ENCODE peak calls at places on chromosomes 13 and 19, in six cellular contexts. U is IMR-90, B is mesendoderm, Z is H1, D is H9, S is mesenchymal stem cell. Y is an unnamed sample.

GRCh38 chr13:79810671-79811070 is 329.7 kb downstream of the NDFIP2 start:
- DNase-seq in U (peak; percentile 58), Z (no peak), S (peak; percentile 30), D (no peak), B (peak; percentile 82), Y (no peak)

GRCh38 chr13:113642563-113642962 is 15.4 kb downstream of the ATP4B start:
- DNase-seq in S (no peak), U (no peak), Z (no peak), D (no peak), B (no peak), Y (no peak)

GRCh38 chr13:113768018-113768905 is 9.2 kb downstream of the TMEM255B start:
- DNase-seq in S (no peak), Z (no peak), U (no peak), B (no peak), D (no peak), Y (no peak)

GRCh38 chr19:38033658-38034150 is 126.7 kb downstream of the SIPA1L3 start:
- DNase-seq in Z (no peak), S (no peak), U (no peak), D (peak; percentile 62), B (peak; percentile 83), Y (no peak)

GRCh38 chr13:43014162-43014561 is 9.2 kb upstream of the DNAJC15 start:
- DNase-seq in U (no peak), D (no peak), S (no peak), B (no peak), Z (no peak), Y (no peak)

GRCh38 chr13:57716295-57716694 is 84.8 kb downstream of the PCDH17 start:
- DNase-seq in U (no peak), S (no peak), B (peak; percentile 65), D (peak; percentile 49), Z (no peak), Y (no peak)

GRCh38 chr19:50264483-50265186 is 61.2 kb downstream of the MYH14 start:
- DNase-seq in D (peak; percentile 60), B (peak; percentile 67), Z (no peak), S (no peak), U (no peak), Y (no peak)

GRCh38 chr19:1076951-1077350 is 10.0 kb downstream of the ARHGAP45 start:
- DNase-seq in D (no peak), S (no peak), U (no peak), Z (no peak), B (no peak), Y (no peak)

GRCh38 chr13:41588899-41589298 is 131.5 kb downstream of the RGCC start:
- DNase-seq in D (no peak), S (peak; percentile 93), Z (no peak), U (peak; percentile 97), B (peak; percentile 23), Y (no peak)

GRCh38 chr13:46535822-46536221 is 17.1 kb upstream of the LRCH1 start:
- DNase-seq in U (peak; percentile 10), B (no peak), S (no peak), D (no peak), Z (no peak), Y (no peak)

GRCh38 chr19:35381926-35382325 is 11.1 kb downstream of the GPR42 start:
- DNase-seq in U (no peak), D (no peak), S (no peak), B (no peak), Z (no peak), Y (no peak)

GRCh38 chr13:25771208-25771607 is 280.6 kb downstream of the SHISA2 start:
- DNase-seq in U (no peak), S (peak; percentile 43), Z (no peak), B (no peak), D (no peak), Y (no peak)

GRCh38 chr19:23436944-23437343 is 41.7 kb upstream of the ZNF91 start:
- DNase-seq in B (peak; percentile 54), U (no peak), D (peak; percentile 28), Z (peak; percentile 47), S (no peak), Y (no peak)

GRCh38 chr13:56201834-56202233 is 938.9 kb upstream of the PRR20A start:
- DNase-seq in Z (no peak), S (no peak), D (no peak), U (no peak), B (no peak), Y (no peak)

GRCh38 chr13:40764587-40765403 is 6.2 kb downstream of the MRPS31 start:
- DNase-seq in Z (no peak), S (no peak), D (no peak), B (no peak), U (no peak), Y (no peak)

GRCh38 chr19:23305555-23305954 is 55.4 kb upstream of the ZNF724 start:
- DNase-seq in S (no peak), Z (no peak), D (no peak), U (no peak), B (no peak), Y (no peak)

GRCh38 chr19:11018743-11019142 is 57.9 kb downstream of the SMARCA4 start:
- DNase-seq in S (no peak), U (no peak), Z (no peak), D (no peak), B (no peak), Y (no peak)

GRCh38 chr19:45179063-45179847 is 671 bp downstream of the BLOC1S3 start:
- DNase-seq in D (no peak), U (peak; percentile 17), B (no peak), Z (no peak), S (peak; percentile 52), Y (no peak)
- H2AK5ac ChIP-seq in D (no peak overlapping the region), U (peak overlapping the region; percentile 43), B (no peak overlapping the region), Z (no peak overlapping the region), S (no peak overlapping the region), Y (peak overlapping the region; percentile 63)

DNA sequence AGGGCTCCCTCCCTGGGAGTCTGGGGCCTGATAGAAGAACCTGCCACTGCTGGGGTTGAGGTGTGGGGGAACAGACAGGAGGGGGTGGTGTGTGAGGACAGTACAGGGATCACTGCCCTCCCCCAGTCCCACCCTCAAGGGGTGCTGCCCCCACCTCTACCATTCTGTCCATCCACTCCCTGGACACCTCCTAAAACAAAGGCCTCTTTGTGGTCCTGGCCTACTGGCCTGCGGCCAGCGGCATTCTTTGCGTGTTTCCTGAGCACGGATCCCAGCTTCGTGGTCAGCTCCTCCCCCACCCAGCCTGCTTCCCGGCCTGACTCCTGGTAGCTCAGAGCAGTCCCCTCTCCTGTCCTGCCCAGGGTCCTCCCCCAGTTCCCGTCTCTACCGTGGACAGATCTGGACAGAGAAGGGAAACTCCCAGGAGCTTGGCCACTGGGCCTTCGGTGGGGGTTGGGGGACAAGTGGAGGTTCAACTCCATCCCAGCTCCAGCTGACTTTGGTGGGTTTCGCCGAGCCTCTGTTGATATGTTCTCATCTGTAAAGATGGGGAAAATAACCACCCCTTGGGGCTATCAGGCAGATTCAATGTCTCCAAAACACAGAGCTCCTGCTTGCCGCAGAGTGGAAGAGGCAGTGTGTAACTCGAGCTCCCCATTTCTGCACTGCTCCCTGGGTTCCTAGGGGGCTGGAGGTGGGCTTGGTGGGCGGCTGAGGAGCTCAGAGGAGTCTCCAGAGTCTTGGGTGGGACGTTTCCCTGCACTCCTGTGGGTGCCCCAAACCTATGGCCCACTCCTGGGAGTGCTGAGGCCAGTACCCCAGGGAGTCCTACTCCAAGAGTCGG is 48.7 kb downstream of the LYL1 start:
- DNase-seq in B (peak; percentile 81), S (peak; percentile 79), Z (no peak), D (no peak), U (peak; percentile 96), Y (peak; percentile 69)
- H2AK5ac ChIP-seq in B (no peak overlapping the region), S (peak overlapping the region; percentile 100), Z (peak overlapping the region; percentile 69), D (no peak overlapping the region), U (peak overlapping the region; percentile 100), Y (no peak overlapping the region)

GRCh38 chr19:40691421-40692211 is 1.2 kb upstream of the NUMBL start:
- DNase-seq in Z (peak; percentile 59), U (no peak), B (peak; percentile 59), D (peak; percentile 55), S (peak; percentile 9), Y (no peak)

GRCh38 chr19:40693896-40694295 is 3.4 kb upstream of the NUMBL start:
- DNase-seq in D (no peak), S (no peak), U (no peak), B (no peak), Z (no peak), Y (no peak)

GRCh38 chr19:40690699-40691420 is 409 bp upstream of the NUMBL start:
- DNase-seq in U (peak; percentile 86), S (peak; percentile 90), Z (peak; percentile 91), D (peak; percentile 96), B (peak; percentile 96), Y (no peak)

GRCh38 chr19:40693150-40693788 is 2.8 kb upstream of the NUMBL start:
- DNase-seq in U (no peak), D (no peak), Z (no peak), S (no peak), B (no peak), Y (no peak)

DNA sequence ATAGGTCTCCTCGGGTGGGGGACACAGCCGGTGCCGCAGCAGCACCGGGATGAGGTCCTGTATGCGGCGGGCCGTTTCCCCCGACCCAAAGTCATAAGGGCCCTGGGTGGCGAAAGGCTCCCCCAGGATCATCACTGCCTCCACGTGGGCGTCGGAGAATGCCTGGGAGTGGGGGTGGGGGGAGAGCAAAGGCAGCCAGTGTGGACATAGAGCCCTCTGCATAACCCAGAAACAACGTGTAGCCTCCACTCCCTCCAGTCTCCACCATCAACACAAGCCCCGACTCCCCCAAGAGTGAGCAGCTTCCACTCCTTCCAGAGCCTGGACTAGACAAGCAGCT is 1.7 kb upstream of the NUMBL start:
- DNase-seq in B (no peak), S (no peak), Z (no peak), U (no peak), D (no peak), Y (no peak)
- H2AK5ac ChIP-seq in B (no peak overlapping the region), S (no peak overlapping the region), Z (no peak overlapping the region), U (no peak overlapping the region), D (no peak overlapping the region), Y (peak overlapping the region; percentile 68)

GRCh38 chr19:43784981-43785808 is 4.4 kb upstream of the KCNN4 start:
- DNase-seq in S (peak; percentile 79), U (peak; percentile 67), B (peak; percentile 84), D (peak; percentile 73), Z (peak; percentile 64), Y (peak; percentile 59)
- H2AK5ac ChIP-seq in S (peak overlapping the region; percentile 47), U (peak overlapping the region; percentile 77), B (no peak overlapping the region), D (no peak overlapping the region), Z (no peak overlapping the region), Y (peak overlapping the region; percentile 68)

DNA sequence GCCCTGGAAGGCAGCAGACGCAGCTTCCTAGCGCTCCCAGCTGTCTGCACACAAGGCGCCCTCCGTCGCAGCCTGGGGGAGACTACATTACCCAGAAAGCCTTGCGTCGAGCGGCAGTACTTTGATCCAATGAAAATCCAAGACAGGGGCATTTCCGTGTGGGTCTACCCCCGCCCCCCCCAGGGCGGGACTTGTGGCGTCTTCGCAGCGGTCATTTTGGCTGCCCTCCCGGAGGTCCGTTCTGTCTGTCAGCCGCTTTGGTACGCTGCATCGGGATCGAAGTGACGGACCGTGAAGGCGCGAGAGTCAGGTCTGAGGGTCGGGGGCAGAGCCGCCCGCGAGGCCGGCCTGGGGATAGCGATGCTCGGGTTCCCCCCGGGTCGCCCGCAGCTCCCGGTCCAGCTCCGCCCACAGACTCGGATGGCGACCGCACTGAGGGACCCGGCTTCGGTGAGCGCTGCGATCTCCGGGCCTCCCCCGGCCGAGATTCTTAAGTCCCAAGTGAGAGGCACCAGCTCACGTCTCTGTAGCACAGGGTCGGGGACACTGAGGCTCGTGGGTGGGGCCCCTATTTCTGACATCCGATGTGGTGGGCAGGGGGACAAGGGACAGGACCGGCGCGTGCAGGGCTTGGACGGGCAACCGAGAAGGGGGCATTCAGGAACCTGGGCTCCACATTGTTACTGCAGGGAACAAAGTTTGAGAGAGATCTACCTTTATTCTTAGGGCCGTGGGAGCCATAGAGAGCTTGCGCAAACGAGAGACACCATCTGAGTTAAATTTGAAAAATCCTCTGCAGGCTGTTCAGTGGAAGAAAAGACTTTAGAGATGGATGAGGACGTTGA is at the start of gene ZNF211:
- DNase-seq in U (peak; percentile 93), D (peak; percentile 95), Z (peak; percentile 93), S (peak; percentile 95), B (peak; percentile 97), Y (peak; percentile 94)
- H2AK5ac ChIP-seq in U (no peak within 1 kb of the TSS), D (no peak within 1 kb of the TSS), Z (no peak within 1 kb of the TSS), S (no peak within 1 kb of the TSS), B (no peak within 1 kb of the TSS), Y (no peak within 1 kb of the TSS)